ENCODE peak calls at places on chromosomes 6 and 20, in ten cellular contexts. S is cardiac muscle cell, D is mesothelial cell of epicardium, H is H9, R is osteocyte, A is neural crest cell, G is Calu3, W is AG10803, I is body of pancreas, E is AG04449. T is an unnamed sample.

GRCh38 chr6:44650495-44650894 is 263.0 kb downstream of the CDC5L start:
- DNase-seq in W (no peak), I (no peak), A (no peak), S (no peak), D (no peak), E (no peak), R (no peak), G (no peak), H (no peak), T (no peak)

GRCh38 chr6:47056832-47057231 is 14.7 kb upstream of the ADGRF1 start:
- DNase-seq in W (no peak), A (no peak), S (no peak), H (no peak), G (no peak), D (no peak), R (no peak), E (no peak), I (no peak), T (no peak)

GRCh38 chr20:46751856-46752255 is 42.4 kb downstream of the SLC2A10 start:
- DNase-seq in G (no peak), D (no peak), E (no peak), S (no peak), I (no peak), A (no peak), W (peak), R (no peak), H (no peak), T (no peak)

GRCh38 chr6:53125276-53125675 is 23.4 kb downstream of the GCM1 start:
- DNase-seq in I (no peak), H (no peak), E (no peak), W (no peak), R (no peak), A (no peak), D (no peak), S (no peak), G (no peak), T (no peak)

GRCh38 chr6:27772261-27773001 is 139.8 kb downstream of the OR2B2 start:
- DNase-seq in W (peak), I (peak), R (peak), S (peak), A (peak), D (peak), H (peak), G (peak), E (peak), T (peak)

GRCh38 chr6:159132664-159133063 is 36.5 kb upstream of the FNDC1 start:
- DNase-seq in I (no peak), D (no peak), G (no peak), H (no peak), R (no peak), A (no peak), E (no peak), W (no peak), S (no peak), T (no peak)

GRCh38 chr20:64052987-64053840 is 3.8 kb upstream of the SOX18 start:
- DNase-seq in G (no peak), I (no peak), E (no peak), W (no peak), H (no peak), A (no peak), D (no peak), S (no peak), R (no peak), T (no peak)

GRCh38 chr6:28589234-28589951 is 63.7 kb downstream of the GPX5 start:
- DNase-seq in W (peak), I (peak), R (no peak), E (peak), D (no peak), G (peak), H (peak), S (peak), A (peak), T (peak)

GRCh38 chr6:9690388-9690787 is 724.5 kb downstream of the TFAP2A start:
- DNase-seq in A (no peak), D (no peak), E (no peak), S (no peak), G (no peak), I (no peak), H (no peak), W (no peak), R (no peak), T (no peak)

GRCh38 chr6:106056060-106056737 is 29.9 kb upstream of the PRDM1 start:
- DNase-seq in E (no peak), R (no peak), S (no peak), I (no peak), G (no peak), A (no peak), D (no peak), H (no peak), W (no peak), T (no peak)

GRCh38 chr20:59948828-59949720 is 8.9 kb downstream of the FAM217B start:
- DNase-seq in H (no peak), W (peak), S (peak), G (peak), D (no peak), A (peak), I (peak), R (no peak), E (no peak), T (peak)

GRCh38 chr6:113560908-113561307 is 296.2 kb upstream of the MARCKS start:
- DNase-seq in R (no peak), D (no peak), A (no peak), W (peak), I (no peak), S (no peak), H (no peak), G (no peak), E (no peak), T (no peak)

GRCh38 chr6:133214267-133214666 is 26.9 kb upstream of the EYA4 start:
- DNase-seq in D (no peak), E (no peak), A (no peak), W (no peak), H (no peak), G (no peak), R (no peak), S (no peak), I (no peak), T (no peak)

GRCh38 chr20:33724439-33725094 is 4.5 kb upstream of the PXMP4 start:
- DNase-seq in E (no peak), H (no peak), I (no peak), W (peak), R (no peak), S (no peak), A (no peak), D (no peak), G (peak), T (no peak)

GRCh38 chr20:23156170-23156841 is 70.2 kb upstream of the CD93 start:
- DNase-seq in A (no peak), D (no peak), W (peak), R (peak), I (peak), E (peak), G (no peak), H (peak), S (no peak), T (no peak)

GRCh38 chr20:46827718-46828458 is 66.8 kb upstream of the EYA2 start:
- DNase-seq in S (no peak), H (no peak), E (no peak), I (no peak), A (no peak), G (no peak), W (no peak), R (peak), D (no peak), T (no peak)

GRCh38 chr20:17969884-17970409 is 1.1 kb downstream of the MGME1 start:
- DNase-seq in S (peak), G (no peak), R (no peak), W (peak), A (no peak), I (peak), D (no peak), H (no peak), E (no peak), T (peak)

GRCh38 chr20:10490706-10491105 is 55.6 kb downstream of the SLX4IP start:
- DNase-seq in H (peak), G (no peak), R (no peak), S (no peak), E (no peak), W (peak), A (no peak), D (no peak), I (no peak), T (no peak)

GRCh38 chr6:44966449-44967091 is 361.6 kb upstream of the RUNX2 start:
- DNase-seq in G (no peak), H (no peak), A (no peak), E (peak), S (no peak), W (peak), D (no peak), R (no peak), I (no peak), T (no peak)

GRCh38 chr20:58835231-58835630 is 15.5 kb downstream of the GNAS-AS1 start:
- DNase-seq in E (no peak), G (no peak), W (no peak), I (no peak), A (no peak), D (no peak), R (no peak), H (no peak), S (no peak), T (no peak)

GRCh38 chr6:132819405-132820145 is 5.2 kb downstream of the RPS12 start:
- DNase-seq in A (no peak), D (no peak), R (no peak), I (no peak), S (no peak), E (no peak), G (no peak), H (no peak), W (no peak), T (no peak)

GRCh38 chr20:45088247-45088646 is 12.7 kb downstream of the KCNS1 start:
- DNase-seq in S (no peak), I (no peak), D (no peak), E (peak), A (no peak), H (no peak), W (peak), G (no peak), R (no peak), T (no peak)

GRCh38 chr20:57928181-57928967 is 218.6 kb upstream of the PMEPA1 start:
- DNase-seq in W (peak), D (no peak), E (no peak), H (no peak), R (no peak), I (no peak), G (no peak), S (no peak), A (no peak), T (no peak)

GRCh38 chr6:101830501-101831031 is 437.1 kb downstream of the GRIK2 start:
- DNase-seq in I (no peak), E (peak), H (no peak), W (peak), S (no peak), A (no peak), R (no peak), D (no peak), G (no peak), T (no peak)

GRCh38 chr6:52650946-52651345 is 20.0 kb upstream of the TMEM14A start:
- DNase-seq in W (peak), D (no peak), A (no peak), I (no peak), H (no peak), S (no peak), G (no peak), R (no peak), E (no peak), T (no peak)

GRCh38 chr6:155493026-155493693 is 37.5 kb upstream of the NOX3 start:
- DNase-seq in R (no peak), D (no peak), E (no peak), I (no peak), S (no peak), H (no peak), W (no peak), A (no peak), G (no peak), T (no peak)

GRCh38 chr6:24064106-24064505 is 61.9 kb upstream of the NRSN1 start:
- DNase-seq in D (no peak), S (peak), A (no peak), R (no peak), H (no peak), W (no peak), I (peak), G (peak), E (no peak), T (no peak)

GRCh38 chr20:48503166-48503815 is 324.5 kb downstream of the PREX1 start:
- DNase-seq in E (no peak), I (no peak), G (no peak), W (no peak), H (no peak), S (no peak), A (no peak), D (no peak), R (no peak), T (no peak)

GRCh38 chr6:68673255-68673654 is 38.2 kb downstream of the ADGRB3 start:
- DNase-seq in R (no peak), A (no peak), W (no peak), D (no peak), E (no peak), I (no peak), S (no peak), H (no peak), G (no peak), T (no peak)

GRCh38 chr20:32969356-32970114 is 34.7 kb downstream of the SUN5 start:
- DNase-seq in H (peak), I (no peak), E (no peak), A (no peak), W (no peak), R (peak), D (no peak), S (no peak), G (no peak), T (no peak)

GRCh38 chr6:97316982-97317381 is 34.0 kb upstream of the MMS22L start:
- DNase-seq in I (no peak), S (no peak), E (no peak), A (no peak), W (no peak), H (no peak), R (no peak), G (no peak), D (no peak), T (no peak)

GRCh38 chr6:81820979-81821378 is 68.5 kb upstream of the TENT5A start:
- DNase-seq in R (no peak), H (no peak), E (no peak), S (no peak), G (no peak), I (no peak), D (no peak), W (no peak), A (no peak), T (no peak)

GRCh38 chr20:58007947-58008346 is 220.5 kb downstream of the ANKRD60 start:
- DNase-seq in I (no peak), H (no peak), A (no peak), R (no peak), W (no peak), S (no peak), D (no peak), E (no peak), G (no peak), T (no peak)

GRCh38 chr20:58587467-58587866 is 63.6 kb upstream of the STX16 start:
- DNase-seq in H (no peak), R (no peak), I (no peak), W (no peak), G (no peak), D (no peak), E (no peak), S (no peak), A (no peak), T (no peak)

GRCh38 chr6:107719160-107719559 is 105.0 kb downstream of the SCML4 start:
- DNase-seq in S (no peak), I (no peak), D (no peak), H (no peak), W (no peak), G (no peak), A (no peak), E (no peak), R (no peak), T (no peak)

GRCh38 chr6:35445691-35446090 is 6.4 kb upstream of the FANCE start:
- DNase-seq in S (no peak), E (no peak), D (no peak), H (no peak), I (no peak), W (peak), R (no peak), A (no peak), G (no peak), T (peak)

GRCh38 chr20:51350941-51351631 is 191.4 kb downstream of the NFATC2 start:
- DNase-seq in S (no peak), R (no peak), G (no peak), A (no peak), W (peak), H (no peak), E (peak), I (no peak), D (no peak), T (no peak)

GRCh38 chr6:43698584-43699349 is 11.2 kb upstream of the MRPS18A start:
- DNase-seq in H (no peak), I (peak), W (peak), G (peak), D (no peak), A (no peak), R (no peak), E (no peak), S (peak), T (no peak)

GRCh38 chr20:38892091-38892981 is 33.9 kb upstream of the FAM83D start:
- DNase-seq in R (no peak), D (no peak), E (no peak), H (no peak), S (no peak), I (no peak), W (no peak), A (no peak), G (no peak), T (peak)

DNA sequence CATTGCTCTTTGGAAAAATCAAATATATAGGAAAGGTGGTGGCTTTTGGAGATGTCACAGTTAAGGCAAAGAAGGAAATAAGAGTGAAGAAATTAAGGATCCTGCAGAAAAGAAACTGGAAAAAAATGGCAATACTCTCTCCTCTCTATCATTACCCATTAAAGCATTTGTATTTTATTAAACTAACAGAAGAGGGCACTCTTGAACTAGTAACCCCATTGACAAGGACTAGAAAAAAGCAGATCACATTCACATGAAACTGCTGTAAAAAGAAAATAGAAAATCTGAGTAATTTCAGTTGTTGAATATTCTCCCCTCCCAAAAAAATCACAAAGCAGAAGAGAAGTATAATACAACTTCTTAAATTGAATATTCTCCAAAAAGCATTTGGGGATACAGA is 104.1 kb upstream of the SLC35B3 start:
- DNase-seq in G (no peak), E (no peak), H (no peak), R (no peak), S (peak), I (no peak), W (peak), A (no peak), D (no peak), T (no peak)
- TF ChIP-seq CTCF in G (no peak), E (no peak), H (peak), R (peak), S (no peak), I (peak), W (peak), A (peak), D (no peak), T (no peak)

GRCh38 chr20:1720845-1721475 is 63.4 kb upstream of the SIRPG start:
- DNase-seq in H (no peak), A (no peak), R (no peak), D (no peak), W (no peak), S (no peak), I (no peak), G (no peak), E (no peak), T (no peak)

GRCh38 chr20:1718604-1719384 is 61.2 kb upstream of the SIRPG start:
- DNase-seq in H (no peak), A (no peak), G (no peak), R (no peak), W (peak), S (no peak), I (peak), D (no peak), E (peak), T (no peak)

GRCh38 chr20:1721687-1722512 is 64.3 kb upstream of the SIRPG start:
- DNase-seq in H (peak), G (no peak), E (no peak), A (no peak), D (no peak), W (no peak), R (no peak), S (no peak), I (no peak), T (peak)

GRCh38 chr20:1720226-1720625 is 62.6 kb upstream of the SIRPG start:
- DNase-seq in R (no peak), A (no peak), D (no peak), E (no peak), I (no peak), S (no peak), G (no peak), W (no peak), H (no peak), T (no peak)

GRCh38 chr20:1722513-1723050 is 65.0 kb upstream of the SIRPG start:
- DNase-seq in E (no peak), R (no peak), A (no peak), I (no peak), W (no peak), H (no peak), S (no peak), D (no peak), G (no peak), T (no peak)
- TF ChIP-seq CTCF in E (no peak), R (no peak), A (no peak), I (no peak), W (no peak), H (no peak), S (no peak), D (no peak), G (no peak), T (no peak)

GRCh38 chr6:117909638-117910037 is 2.6 kb downstream of the SLC35F1 start:
- DNase-seq in R (no peak), H (no peak), W (no peak), A (no peak), S (no peak), G (no peak), D (no peak), I (no peak), E (no peak), T (no peak)

GRCh38 chr6:117906454-117906904 is 585 bp upstream of the SLC35F1 start:
- DNase-seq in G (no peak), R (no peak), W (no peak), S (no peak), D (no peak), H (no peak), A (no peak), I (no peak), E (no peak), T (no peak)

GRCh38 chr6:117908246-117909107 is 1.4 kb downstream of the SLC35F1 start:
- DNase-seq in E (no peak), W (no peak), H (peak), D (no peak), R (no peak), G (no peak), S (peak), A (peak), I (peak), T (no peak)

GRCh38 chr6:117907600-117908245 is 659 bp downstream of the SLC35F1 start:
- DNase-seq in A (peak), H (peak), G (no peak), D (peak), S (peak), I (peak), E (no peak), R (no peak), W (no peak), T (no peak)

GRCh38 chr6:117906905-117907599 is at the start of gene SLC35F1:
- DNase-seq in A (peak), W (peak), S (peak), I (peak), D (peak), R (peak), E (no peak), H (peak), G (peak), T (peak)
- TF ChIP-seq CTCF in A (peak), W (no peak), S (peak), I (peak), D (peak), R (peak), E (peak), H (peak), G (peak), T (peak)

DNA sequence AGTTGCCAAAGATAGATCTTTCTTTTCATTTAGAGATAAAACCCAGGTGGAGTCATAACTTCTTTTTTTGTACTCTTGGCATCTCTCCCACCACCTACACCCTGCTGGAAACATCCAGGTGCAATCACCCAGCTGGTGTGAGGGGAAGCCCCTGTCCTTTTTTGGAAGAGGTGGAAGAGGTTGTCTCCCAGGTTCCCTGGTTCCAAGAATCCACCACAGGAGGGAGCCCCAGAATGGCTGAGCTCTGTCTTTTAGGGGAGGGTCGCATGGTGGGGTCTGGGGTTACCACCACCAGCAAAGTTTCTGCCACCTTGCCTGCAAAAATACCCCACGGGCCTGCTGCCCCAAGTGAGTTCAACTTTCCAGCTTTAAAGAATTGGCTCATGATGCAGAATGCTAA is 10.8 kb downstream of the SMOC2 start:
- DNase-seq in A (no peak), I (no peak), E (no peak), D (no peak), R (no peak), S (peak), W (no peak), H (peak), G (no peak), T (no peak)
- TF ChIP-seq CTCF in A (peak), I (no peak), E (no peak), D (no peak), R (peak), S (peak), W (no peak), H (peak), G (peak), T (no peak)